ENCODE peak calls at places on chromosomes 13 and 19, in seven cellular contexts. Z, R, V, K, F, W and N are unnamed samples.

GRCh38 chr19:38742906-38743305 is 1.4 kb downstream of the CAPN12 start:
- DNase-seq in Z (no peak), R (no peak), V (no peak), K (no peak), F (peak), W (no peak), N (no peak)

GRCh38 chr13:107860284-107860683 is 355.1 kb downstream of the LIG4 start:
- DNase-seq in Z (no peak), R (no peak), V (no peak), K (no peak), F (no peak), W (no peak), N (no peak)

GRCh38 chr13:47858042-47858677 is 142.9 kb downstream of the SUCLA2 start:
- DNase-seq in Z (no peak), R (no peak), V (no peak), K (no peak), F (no peak), W (no peak), N (no peak)

GRCh38 chr13:32881074-32881791 is 135.0 kb upstream of the KL start:
- DNase-seq in Z (no peak), R (no peak), V (no peak), K (no peak), F (no peak), W (no peak), N (peak)

GRCh38 chr13:89746554-89746953 is 1600.9 kb upstream of the MIR17HG start:
- DNase-seq in Z (no peak), R (no peak), V (peak), K (no peak), F (no peak), W (no peak), N (no peak)

GRCh38 chr13:105177265-105177900 is 1358.1 kb downstream of the EFNB2 start:
- DNase-seq in Z (no peak), R (no peak), V (no peak), K (no peak), F (no peak), W (no peak), N (no peak)

GRCh38 chr13:90800082-90800746 is 547.3 kb upstream of the MIR17HG start:
- DNase-seq in Z (peak), R (no peak), V (no peak), K (no peak), F (no peak), W (no peak), N (no peak)

GRCh38 chr13:22176968-22177545 is 506.2 kb downstream of the FGF9 start:
- DNase-seq in Z (no peak), R (no peak), V (no peak), K (no peak), F (no peak), W (no peak), N (no peak)

GRCh38 chr19:33333615-33334014 is 31.3 kb upstream of the CEBPA start:
- DNase-seq in Z (no peak), R (no peak), V (no peak), K (no peak), F (no peak), W (no peak), N (no peak)

GRCh38 chr19:34096020-34096915 is 76.0 kb upstream of the LSM14A start:
- DNase-seq in Z (no peak), R (no peak), V (peak), K (peak), F (peak), W (peak), N (peak)

GRCh38 chr13:32415019-32415418 is 12.9 kb downstream of the N4BP2L1 start:
- DNase-seq in Z (no peak), R (no peak), V (no peak), K (no peak), F (peak), W (no peak), N (peak)

GRCh38 chr13:106381083-106381482 is 154.4 kb downstream of the EFNB2 start:
- DNase-seq in Z (no peak), R (no peak), V (no peak), K (peak), F (peak), W (no peak), N (no peak)

GRCh38 chr19:48805452-48805851 is 5.4 kb downstream of the BCAT2 start:
- DNase-seq in Z (no peak), R (no peak), V (no peak), K (no peak), F (no peak), W (no peak), N (no peak)

GRCh38 chr13:71677114-71677513 is 189.9 kb downstream of the DACH1 start:
- DNase-seq in Z (no peak), R (no peak), V (peak), K (no peak), F (peak), W (no peak), N (no peak)

GRCh38 chr19:33404506-33404905 is 31.0 kb downstream of the CEBPG start:
- DNase-seq in Z (no peak), R (no peak), V (no peak), K (no peak), F (no peak), W (no peak), N (no peak)

GRCh38 chr13:97043302-97043701 is 49.0 kb upstream of the OXGR1 start:
- DNase-seq in Z (no peak), R (no peak), V (no peak), K (no peak), F (no peak), W (no peak), N (no peak)

GRCh38 chr19:2856457-2857055 is 10.6 kb upstream of the ZNF556 start:
- DNase-seq in Z (no peak), R (no peak), V (no peak), K (no peak), F (no peak), W (no peak), N (no peak)